ENCODE peak calls at places on chromosomes 12 and 14, in seven cellular contexts. V is CD4-positive, alpha-beta T cell; R is NCI-H774; E is NCI-H1105 treated with DMSO at 0.1 percent for 48 hours; A is activated CD4-positive, alpha-beta T cell treated with anti-CD3 and anti-CD28 coated beads for 1 hour; O is stimulated activated CD4-positive, alpha-beta T cell treated with anti-CD3 and anti-CD28 coated beads, Interleukin-2, amount 100 ng/mL, for 48 hours; Q is heart left ventricle. N is an unnamed sample.
A peak's percentile ranks its signal among the peaks of the same experiment; 100 is the strongest.

GRCh38 chr12:89211456-89211855 is 140.8 kb downstream of the DUSP6 start:
- DNase-seq in R (no peak), A (no peak), V (no peak), E (no peak), O (no peak), Q (no peak), N (no peak)

GRCh38 chr14:65071544-65071943 is 30.8 kb downstream of the MAX start:
- DNase-seq in E (no peak), A (no peak), V (no peak), Q (no peak), R (no peak), O (no peak), N (no peak)

GRCh38 chr12:113700943-113701342 is 229.3 kb upstream of the LHX5 start:
- DNase-seq in E (no peak), A (no peak), O (no peak), Q (no peak), R (no peak), V (no peak), N (peak; percentile 14)

GRCh38 chr12:48965447-48965846 is 6.1 kb downstream of the WNT10B start:
- DNase-seq in V (no peak), A (no peak), O (no peak), Q (no peak), E (no peak), R (no peak), N (peak; percentile 59)

GRCh38 chr12:51270067-51270846 is at the start of gene SMAGP:
- DNase-seq in O (no peak), Q (peak; percentile 72), V (peak; percentile 28), R (peak; percentile 66), E (peak; percentile 50), A (peak; percentile 15), N (peak; percentile 76)

GRCh38 chr12:3725267-3726115 is 27.4 kb downstream of the CRACR2A start:
- DNase-seq in V (no peak), A (no peak), O (no peak), E (no peak), Q (no peak), R (no peak), N (no peak)

GRCh38 chr14:54691525-54692260 is 124.8 kb downstream of the SAMD4A start:
- DNase-seq in E (peak; percentile 41), O (peak; percentile 40), Q (peak; percentile 82), A (peak; percentile 23), R (peak; percentile 16), V (peak; percentile 34), N (peak; percentile 61)

GRCh38 chr14:54597795-54598443 is 31.0 kb downstream of the SAMD4A start:
- DNase-seq in R (no peak), A (no peak), E (no peak), O (no peak), V (no peak), Q (no peak), N (no peak)

GRCh38 chr12:124979568-124979967 is 9.4 kb downstream of the DHX37 start:
- DNase-seq in R (no peak), E (no peak), V (no peak), A (no peak), O (no peak), Q (no peak), N (no peak)

GRCh38 chr14:104265918-104266642 is 127.7 kb downstream of the KIF26A start:
- DNase-seq in E (no peak), A (no peak), Q (peak; percentile 5), R (no peak), V (no peak), O (no peak), N (no peak)

GRCh38 chr14:51576112-51576420 is 75.6 kb upstream of the FRMD6 start:
- DNase-seq in A (no peak), O (no peak), Q (no peak), R (no peak), E (no peak), V (no peak), N (peak; percentile 23)

GRCh38 chr12:115320967-115321366 is 637.0 kb upstream of the TBX3 start:
- DNase-seq in V (no peak), A (no peak), Q (peak; percentile 15), R (no peak), E (no peak), O (no peak), N (no peak)

GRCh38 chr12:16385779-16386646 is 38.6 kb downstream of the MGST1 start:
- DNase-seq in A (no peak), V (no peak), R (no peak), O (no peak), Q (peak; percentile 10), E (peak; percentile 41), N (peak; percentile 73)

GRCh38 chr14:22433059-22433458 is 156.0 kb downstream of the DAD1 start:
- DNase-seq in R (no peak), V (no peak), E (no peak), O (no peak), Q (no peak), A (no peak), N (no peak)

GRCh38 chr14:22194669-22195068 is 394.4 kb downstream of the DAD1 start:
- DNase-seq in Q (no peak), O (no peak), R (no peak), V (no peak), E (peak; percentile 3), A (no peak), N (no peak)

GRCh38 chr12:124332068-124332672 is 37.3 kb downstream of the RFLNA start:
- DNase-seq in O (no peak), A (no peak), V (no peak), Q (no peak), R (no peak), E (no peak), N (no peak)

GRCh38 chr12:108640802-108641445 is 7.2 kb upstream of the SELPLG start:
- DNase-seq in A (no peak), V (no peak), E (no peak), R (no peak), Q (no peak), O (no peak), N (no peak)

GRCh38 chr12:92085483-92086040 is 60.1 kb downstream of the BTG1 start:
- DNase-seq in R (peak; percentile 29), A (no peak), V (no peak), Q (no peak), O (no peak), E (no peak), N (no peak)

GRCh38 chr14:36105401-36105800 is 71.1 kb downstream of the PTCSC3 start:
- DNase-seq in A (no peak), E (peak; percentile 56), V (no peak), O (no peak), R (peak; percentile 71), Q (no peak), N (peak; percentile 5)

GRCh38 chr14:80549141-80549540 is 337.8 kb upstream of the DIO2 start:
- DNase-seq in Q (no peak), R (no peak), A (no peak), O (no peak), E (no peak), V (no peak), N (no peak)

GRCh38 chr12:7319934-7320333 is 16.1 kb downstream of the ACSM4 start:
- DNase-seq in V (no peak), R (no peak), O (no peak), A (no peak), Q (no peak), E (no peak), N (no peak)

GRCh38 chr12:109758406-109759075 is 44.9 kb downstream of the FAM222A start:
- DNase-seq in E (no peak), A (no peak), O (no peak), V (no peak), Q (no peak), R (no peak), N (no peak)

GRCh38 chr12:109762673-109763191 is 49.1 kb downstream of the FAM222A start:
- DNase-seq in R (no peak), Q (no peak), E (no peak), A (no peak), O (no peak), V (no peak), N (no peak)

GRCh38 chr12:16891673-16892072 is 285.7 kb upstream of the LMO3 start:
- DNase-seq in R (no peak), E (no peak), Q (no peak), A (no peak), O (no peak), V (no peak), N (no peak)

GRCh38 chr12:48788852-48789775 is at the start of gene ADCY6:
- DNase-seq in Q (peak; percentile 89), A (no peak), V (no peak), O (no peak), R (peak; percentile 37), E (peak; percentile 1), N (peak; percentile 66)

GRCh38 chr14:57352771-57353170 is 37.6 kb upstream of the NAA30 start:
- DNase-seq in Q (no peak), A (no peak), V (no peak), O (no peak), R (no peak), E (no peak), N (no peak)

GRCh38 chr14:78633747-78634146 is 463.6 kb downstream of the NRXN3 start:
- DNase-seq in O (no peak), V (no peak), R (no peak), Q (no peak), A (no peak), E (peak; percentile 88), N (no peak)

GRCh38 chr12:40106655-40107054 is 774 bp upstream of the SLC2A13 start:
- DNase-seq in A (no peak), V (no peak), Q (no peak), R (peak; percentile 16), E (peak; percentile 64), O (no peak), N (no peak)

GRCh38 chr12:94593822-94594442 is 56.4 kb downstream of the TMCC3 start:
- DNase-seq in A (no peak), Q (peak; percentile 52), O (no peak), R (no peak), E (peak; percentile 10), V (no peak), N (no peak)

GRCh38 chr14:57382283-57382682 is 8.1 kb upstream of the NAA30 start:
- DNase-seq in V (no peak), Q (no peak), O (no peak), R (no peak), A (no peak), E (no peak), N (peak; percentile 70)

GRCh38 chr12:78530065-78530765 is 334.4 kb upstream of the SYT1 start:
- DNase-seq in R (no peak), A (no peak), O (no peak), V (no peak), E (no peak), Q (no peak), N (no peak)

GRCh38 chr14:20614038-20614840 is 23.1 kb upstream of the RNASE12 start:
- DNase-seq in A (no peak), Q (no peak), R (no peak), O (no peak), E (no peak), V (no peak), N (no peak)

GRCh38 chr12:7157391-7157790 is 27.2 kb downstream of the CLSTN3 start:
- DNase-seq in E (no peak), V (no peak), R (no peak), A (no peak), O (no peak), Q (no peak), N (no peak)

GRCh38 chr12:72872986-72873385 is 600.8 kb downstream of the TRHDE start:
- DNase-seq in E (no peak), V (no peak), R (no peak), Q (no peak), O (no peak), A (no peak), N (no peak)

GRCh38 chr12:101490286-101490920 is 15.3 kb downstream of the SPIC start:
- DNase-seq in R (peak; percentile 42), O (no peak), E (peak; percentile 52), Q (no peak), V (no peak), A (no peak), N (peak; percentile 52)

GRCh38 chr12:65881965-65882413 is 57.7 kb downstream of the HMGA2 start:
- DNase-seq in E (no peak), Q (peak; percentile 73), A (no peak), V (no peak), R (no peak), O (no peak), N (no peak)